ENCODE peak calls at places on chromosomes 5 and 9, in nine cellular contexts. One of them, this sample, is unnamed.

GRCh38 chr9:6827370-6827949 is 69.7 kb downstream of the KDM4C start:
- DNase-seq in heart left ventricle: no peak
- DNase-seq in esophagus squamous epithelium: no peak
- DNase-seq in psoas muscle: no peak
- DNase-seq in hepatocyte: peak; percentile 73
- DNase-seq in A673: peak; percentile 69
- DNase-seq in right lobe of liver: no peak
- DNase-seq in effector memory CD4-positive, alpha-beta T cell: no peak
- DNase-seq in sigmoid colon: no peak
- DNase-seq in this sample: no peak

GRCh38 chr9:37678789-37679273 is 28.1 kb downstream of the FRMPD1 start:
- DNase-seq in heart left ventricle: peak; percentile 31
- DNase-seq in esophagus squamous epithelium: no peak
- DNase-seq in psoas muscle: peak; percentile 59
- DNase-seq in hepatocyte: no peak
- DNase-seq in A673: peak; percentile 34
- DNase-seq in right lobe of liver: no peak
- DNase-seq in effector memory CD4-positive, alpha-beta T cell: no peak
- DNase-seq in sigmoid colon: no peak
- DNase-seq in this sample: no peak

GRCh38 chr5:127416896-127417295 is 100.5 kb upstream of the PRRC1 start:
- DNase-seq in heart left ventricle: no peak
- DNase-seq in esophagus squamous epithelium: no peak
- DNase-seq in psoas muscle: no peak
- DNase-seq in hepatocyte: no peak
- DNase-seq in A673: no peak
- DNase-seq in right lobe of liver: no peak
- DNase-seq in effector memory CD4-positive, alpha-beta T cell: no peak
- DNase-seq in sigmoid colon: no peak
- DNase-seq in this sample: no peak

GRCh38 chr5:122458278-122458872 is 146.3 kb downstream of the SNCAIP start:
- DNase-seq in heart left ventricle: no peak
- DNase-seq in esophagus squamous epithelium: no peak
- DNase-seq in psoas muscle: no peak
- DNase-seq in hepatocyte: peak; percentile 52
- DNase-seq in A673: peak; percentile 43
- DNase-seq in right lobe of liver: no peak
- DNase-seq in effector memory CD4-positive, alpha-beta T cell: no peak
- DNase-seq in sigmoid colon: no peak
- DNase-seq in this sample: no peak

GRCh38 chr5:68343421-68343826 is 127.9 kb downstream of the PIK3R1 start:
- DNase-seq in heart left ventricle: peak; percentile 51
- DNase-seq in esophagus squamous epithelium: no peak
- DNase-seq in psoas muscle: peak; percentile 57
- DNase-seq in hepatocyte: peak; percentile 58
- DNase-seq in A673: no peak
- DNase-seq in right lobe of liver: no peak
- DNase-seq in effector memory CD4-positive, alpha-beta T cell: no peak
- DNase-seq in sigmoid colon: peak; percentile 76
- DNase-seq in this sample: no peak

GRCh38 chr5:2703615-2704014 is 47.9 kb downstream of the IRX2 start:
- DNase-seq in heart left ventricle: no peak
- DNase-seq in esophagus squamous epithelium: no peak
- DNase-seq in psoas muscle: no peak
- DNase-seq in hepatocyte: no peak
- DNase-seq in A673: no peak
- DNase-seq in right lobe of liver: no peak
- DNase-seq in effector memory CD4-positive, alpha-beta T cell: no peak
- DNase-seq in sigmoid colon: peak; percentile 37
- DNase-seq in this sample: no peak

GRCh38 chr9:33506626-33507370 is 17.3 kb upstream of the ANKRD18B start:
- DNase-seq in heart left ventricle: no peak
- DNase-seq in esophagus squamous epithelium: no peak
- DNase-seq in psoas muscle: no peak
- DNase-seq in hepatocyte: peak; percentile 59
- DNase-seq in A673: no peak
- DNase-seq in right lobe of liver: no peak
- DNase-seq in effector memory CD4-positive, alpha-beta T cell: no peak
- DNase-seq in sigmoid colon: no peak
- DNase-seq in this sample: no peak

GRCh38 chr5:139671096-139671841 is 23.1 kb downstream of the CXXC5 start:
- DNase-seq in heart left ventricle: peak; percentile 61
- DNase-seq in esophagus squamous epithelium: no peak
- DNase-seq in psoas muscle: no peak
- DNase-seq in hepatocyte: no peak
- DNase-seq in A673: no peak
- DNase-seq in right lobe of liver: no peak
- DNase-seq in effector memory CD4-positive, alpha-beta T cell: no peak
- DNase-seq in sigmoid colon: no peak
- DNase-seq in this sample: no peak

GRCh38 chr5:173268750-173269580 is 34.0 kb upstream of the NKX2-5 start:
- DNase-seq in heart left ventricle: peak; percentile 77
- DNase-seq in esophagus squamous epithelium: no peak
- DNase-seq in psoas muscle: no peak
- DNase-seq in hepatocyte: no peak
- DNase-seq in A673: no peak
- DNase-seq in right lobe of liver: no peak
- DNase-seq in effector memory CD4-positive, alpha-beta T cell: no peak
- DNase-seq in sigmoid colon: no peak
- DNase-seq in this sample: no peak

GRCh38 chr9:129697111-129697955 is 31.9 kb downstream of the PRRX2 start:
- DNase-seq in heart left ventricle: peak; percentile 47
- DNase-seq in esophagus squamous epithelium: no peak
- DNase-seq in psoas muscle: peak; percentile 76
- DNase-seq in hepatocyte: peak; percentile 87
- DNase-seq in A673: peak; percentile 72
- DNase-seq in right lobe of liver: no peak
- DNase-seq in effector memory CD4-positive, alpha-beta T cell: no peak
- DNase-seq in sigmoid colon: peak; percentile 79
- DNase-seq in this sample: peak; percentile 63

GRCh38 chr9:37976714-37977477 is 73.0 kb upstream of the SLC25A51 start:
- DNase-seq in heart left ventricle: peak; percentile 21
- DNase-seq in esophagus squamous epithelium: no peak
- DNase-seq in psoas muscle: no peak
- DNase-seq in hepatocyte: peak; percentile 71
- DNase-seq in A673: no peak
- DNase-seq in right lobe of liver: peak; percentile 4
- DNase-seq in effector memory CD4-positive, alpha-beta T cell: no peak
- DNase-seq in sigmoid colon: peak; percentile 78
- DNase-seq in this sample: peak; percentile 26

GRCh38 chr5:53871050-53871449 is 310.6 kb downstream of the NDUFS4 start:
- DNase-seq in heart left ventricle: no peak
- DNase-seq in esophagus squamous epithelium: no peak
- DNase-seq in psoas muscle: no peak
- DNase-seq in hepatocyte: no peak
- DNase-seq in A673: no peak
- DNase-seq in right lobe of liver: no peak
- DNase-seq in effector memory CD4-positive, alpha-beta T cell: no peak
- DNase-seq in sigmoid colon: no peak
- DNase-seq in this sample: no peak

GRCh38 chr5:41522193-41522786 is 11.9 kb upstream of the PLCXD3 start:
- DNase-seq in heart left ventricle: no peak
- DNase-seq in esophagus squamous epithelium: no peak
- DNase-seq in psoas muscle: no peak
- DNase-seq in hepatocyte: no peak
- DNase-seq in A673: peak; percentile 18
- DNase-seq in right lobe of liver: no peak
- DNase-seq in effector memory CD4-positive, alpha-beta T cell: no peak
- DNase-seq in sigmoid colon: no peak
- DNase-seq in this sample: no peak

GRCh38 chr9:113649054-113649453 is 185.5 kb downstream of the RGS3 start:
- DNase-seq in heart left ventricle: peak; percentile 89
- DNase-seq in esophagus squamous epithelium: no peak
- DNase-seq in psoas muscle: peak; percentile 67
- DNase-seq in hepatocyte: peak; percentile 75
- DNase-seq in A673: peak; percentile 23
- DNase-seq in right lobe of liver: no peak
- DNase-seq in effector memory CD4-positive, alpha-beta T cell: no peak
- DNase-seq in sigmoid colon: peak; percentile 94
- DNase-seq in this sample: no peak

GRCh38 chr5:181188700-181189362 is 16.2 kb downstream of the TRIM7 start:
- DNase-seq in heart left ventricle: peak; percentile 75
- DNase-seq in esophagus squamous epithelium: no peak
- DNase-seq in psoas muscle: peak; percentile 73
- DNase-seq in hepatocyte: peak; percentile 86
- DNase-seq in A673: peak; percentile 82
- DNase-seq in right lobe of liver: peak; percentile 57
- DNase-seq in effector memory CD4-positive, alpha-beta T cell: peak; percentile 65
- DNase-seq in sigmoid colon: peak; percentile 92
- DNase-seq in this sample: peak; percentile 76

GRCh38 chr5:167285591-167285990 is 1005.9 kb upstream of the WWC1 start:
- DNase-seq in heart left ventricle: no peak
- DNase-seq in esophagus squamous epithelium: no peak
- DNase-seq in psoas muscle: no peak
- DNase-seq in hepatocyte: no peak
- DNase-seq in A673: no peak
- DNase-seq in right lobe of liver: no peak
- DNase-seq in effector memory CD4-positive, alpha-beta T cell: no peak
- DNase-seq in sigmoid colon: no peak
- DNase-seq in this sample: no peak

GRCh38 chr5:167284491-167284890 is 1007.0 kb upstream of the WWC1 start:
- DNase-seq in heart left ventricle: no peak
- DNase-seq in esophagus squamous epithelium: no peak
- DNase-seq in psoas muscle: no peak
- DNase-seq in hepatocyte: no peak
- DNase-seq in A673: no peak
- DNase-seq in right lobe of liver: no peak
- DNase-seq in effector memory CD4-positive, alpha-beta T cell: no peak
- DNase-seq in sigmoid colon: no peak
- DNase-seq in this sample: no peak

GRCh38 chr5:167280111-167280510 is 1011.3 kb upstream of the WWC1 start:
- DNase-seq in heart left ventricle: no peak
- DNase-seq in esophagus squamous epithelium: no peak
- DNase-seq in psoas muscle: no peak
- DNase-seq in hepatocyte: no peak
- DNase-seq in A673: peak; percentile 51
- DNase-seq in right lobe of liver: no peak
- DNase-seq in effector memory CD4-positive, alpha-beta T cell: no peak
- DNase-seq in sigmoid colon: no peak
- DNase-seq in this sample: no peak
- H3K4me3 ChIP-seq in heart left ventricle: no peak overlapping the region
- H3K4me3 ChIP-seq in esophagus squamous epithelium: no peak overlapping the region
- H3K4me3 ChIP-seq in psoas muscle: no peak overlapping the region
- H3K4me3 ChIP-seq in hepatocyte: no peak overlapping the region
- H3K4me3 ChIP-seq in A673: no peak overlapping the region
- H3K4me3 ChIP-seq in right lobe of liver: no peak overlapping the region
- H3K4me3 ChIP-seq in effector memory CD4-positive, alpha-beta T cell: no peak overlapping the region
- H3K4me3 ChIP-seq in sigmoid colon: no peak overlapping the region
- H3K4me3 ChIP-seq in this sample: no peak overlapping the region

GRCh38 chr9:1575939-1576338 is 439.2 kb upstream of the SMARCA2 start:
- DNase-seq in heart left ventricle: no peak
- DNase-seq in esophagus squamous epithelium: no peak
- DNase-seq in psoas muscle: no peak
- DNase-seq in hepatocyte: no peak
- DNase-seq in A673: no peak
- DNase-seq in right lobe of liver: peak; percentile 10
- DNase-seq in effector memory CD4-positive, alpha-beta T cell: no peak
- DNase-seq in sigmoid colon: no peak
- DNase-seq in this sample: no peak

GRCh38 chr9:1580215-1580614 is 434.9 kb upstream of the SMARCA2 start:
- DNase-seq in heart left ventricle: no peak
- DNase-seq in esophagus squamous epithelium: no peak
- DNase-seq in psoas muscle: no peak
- DNase-seq in hepatocyte: no peak
- DNase-seq in A673: no peak
- DNase-seq in right lobe of liver: no peak
- DNase-seq in effector memory CD4-positive, alpha-beta T cell: no peak
- DNase-seq in sigmoid colon: no peak
- DNase-seq in this sample: no peak
- H3K4me1 ChIP-seq in heart left ventricle: no peaks in the 10 kb centered on the region
- H3K4me1 ChIP-seq in esophagus squamous epithelium: no peaks in the 10 kb centered on the region
- H3K4me1 ChIP-seq in psoas muscle: no peaks in the 10 kb centered on the region
- H3K4me1 ChIP-seq in hepatocyte: no peaks in the 10 kb centered on the region
- H3K4me1 ChIP-seq in A673: no peaks in the 10 kb centered on the region
- H3K4me1 ChIP-seq in right lobe of liver: no peaks in the 10 kb centered on the region
- H3K4me1 ChIP-seq in effector memory CD4-positive, alpha-beta T cell: no peaks in the 10 kb centered on the region
- H3K4me1 ChIP-seq in sigmoid colon: no peaks in the 10 kb centered on the region
- H3K4me1 ChIP-seq in this sample: no peaks in the 10 kb centered on the region

DNA sequence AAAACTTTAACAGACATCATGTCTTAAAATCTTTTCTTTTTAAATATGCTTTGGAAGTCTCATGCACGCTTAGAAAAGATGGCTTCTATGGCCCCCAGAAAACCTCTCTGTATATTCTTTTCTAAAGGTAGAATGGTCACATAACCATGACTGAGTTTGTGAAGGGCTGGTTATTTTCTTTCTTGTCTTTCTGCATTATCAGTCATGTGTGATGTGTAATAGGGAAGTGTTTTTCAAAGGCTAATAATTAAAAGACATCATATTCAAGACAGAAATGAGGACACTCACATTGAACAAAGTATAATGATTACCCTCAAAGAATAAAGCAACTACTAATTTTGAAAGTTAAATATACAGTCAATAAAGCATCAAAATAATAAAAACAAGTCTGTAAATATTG is 253.4 kb downstream of the TRPM3 start:
- DNase-seq in heart left ventricle: no peak
- DNase-seq in esophagus squamous epithelium: no peak
- DNase-seq in psoas muscle: no peak
- DNase-seq in hepatocyte: no peak
- DNase-seq in A673: no peak
- DNase-seq in right lobe of liver: no peak
- DNase-seq in effector memory CD4-positive, alpha-beta T cell: no peak
- DNase-seq in sigmoid colon: no peak
- DNase-seq in this sample: no peak
- H3K4me3 ChIP-seq in heart left ventricle: no peak overlapping the region
- H3K4me3 ChIP-seq in esophagus squamous epithelium: no peak overlapping the region
- H3K4me3 ChIP-seq in psoas muscle: no peak overlapping the region
- H3K4me3 ChIP-seq in hepatocyte: no peak overlapping the region
- H3K4me3 ChIP-seq in A673: no peak overlapping the region
- H3K4me3 ChIP-seq in right lobe of liver: no peak overlapping the region
- H3K4me3 ChIP-seq in effector memory CD4-positive, alpha-beta T cell: no peak overlapping the region
- H3K4me3 ChIP-seq in sigmoid colon: no peak overlapping the region
- H3K4me3 ChIP-seq in this sample: no peak overlapping the region

DNA sequence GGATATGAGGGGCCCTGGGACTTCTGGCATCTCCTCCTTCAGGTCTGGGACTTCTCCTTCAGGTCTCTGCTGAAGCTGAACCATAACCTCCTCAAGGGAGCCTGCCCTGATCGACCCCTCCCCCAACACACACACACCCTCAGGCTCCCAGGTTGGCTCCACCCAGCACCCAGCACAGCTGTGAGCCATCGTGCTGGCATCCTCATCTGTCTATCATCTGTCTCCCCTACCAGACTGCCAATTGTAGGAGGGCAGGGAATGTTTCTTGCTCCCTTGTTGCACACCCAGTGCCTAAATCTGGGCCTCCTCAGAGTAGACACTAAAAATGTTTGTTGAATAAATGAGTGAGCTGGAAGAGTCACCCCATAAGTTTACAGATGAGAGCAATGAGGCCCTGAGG is 71.4 kb downstream of the LRSAM1 start:
- DNase-seq in heart left ventricle: no peak
- DNase-seq in esophagus squamous epithelium: no peak
- DNase-seq in psoas muscle: no peak
- DNase-seq in hepatocyte: no peak
- DNase-seq in A673: no peak
- DNase-seq in right lobe of liver: no peak
- DNase-seq in effector memory CD4-positive, alpha-beta T cell: no peak
- DNase-seq in sigmoid colon: no peak
- DNase-seq in this sample: no peak
- H3K4me1 ChIP-seq in heart left ventricle: peaks cover 76% of the 10 kb centered on the region
- H3K4me1 ChIP-seq in esophagus squamous epithelium: peaks cover 29% of the 10 kb centered on the region
- H3K4me1 ChIP-seq in psoas muscle: peaks cover 10% of the 10 kb centered on the region
- H3K4me1 ChIP-seq in hepatocyte: peaks cover 14% of the 10 kb centered on the region
- H3K4me1 ChIP-seq in A673: no peaks in the 10 kb centered on the region
- H3K4me1 ChIP-seq in right lobe of liver: peaks cover 5% of the 10 kb centered on the region
- H3K4me1 ChIP-seq in effector memory CD4-positive, alpha-beta T cell: no peaks in the 10 kb centered on the region
- H3K4me1 ChIP-seq in sigmoid colon: peaks cover 52% of the 10 kb centered on the region
- H3K4me1 ChIP-seq in this sample: peaks cover 12% of the 10 kb centered on the region

This sample was measured in mucosa of descending colon.